ENCODE peak calls at places on chromosomes 3 and 15, in four cellular contexts. S, W, Y and Q are unnamed samples.

GRCh38 chr3:111862415-111862814 is 3.4 kb downstream of the PHLDB2 start:
- DNase-seq in S (no peak), W (no peak), Y (no peak), Q (no peak)

GRCh38 chr3:188573286-188573928 is 419.4 kb downstream of the LPP start:
- DNase-seq in S (no peak), W (no peak), Y (no peak), Q (no peak)

GRCh38 chr15:36831915-36832310 is 252.5 kb downstream of the CDIN1 start:
- DNase-seq in Y (no peak), W (no peak), S (no peak), Q (no peak)

GRCh38 chr3:196431193-196432136 is 762 bp downstream of the UBXN7 start:
- DNase-seq in Y (no peak), W (peak; percentile 67), S (peak; percentile 41), Q (peak; percentile 23)

GRCh38 chr3:187717572-187717971 is 15.2 kb upstream of the RTP2 start:
- DNase-seq in S (no peak), Y (no peak), W (no peak), Q (no peak)

GRCh38 chr3:54962200-54962599 is 34.3 kb upstream of the LRTM1 start:
- DNase-seq in W (no peak), Y (no peak), S (no peak), Q (no peak)

GRCh38 chr3:99857278-99857677 is 39.6 kb downstream of the CMSS1 start:
- DNase-seq in S (peak; percentile 81), Y (no peak), W (no peak), Q (no peak)

GRCh38 chr15:48052871-48053383 is 67.9 kb upstream of the SLC24A5 start:
- DNase-seq in W (no peak), S (no peak), Y (no peak), Q (no peak)

GRCh38 chr15:61641645-61642044 is 412.5 kb upstream of the RORA start:
- DNase-seq in S (no peak), Y (no peak), W (no peak), Q (no peak)

GRCh38 chr3:16419640-16420039 is 93.9 kb downstream of the RFTN1 start:
- DNase-seq in S (no peak), Y (no peak), W (no peak), Q (no peak)

GRCh38 chr3:63995056-63995576 is 28.2 kb downstream of the PSMD6 start:
- DNase-seq in W (no peak), S (no peak), Y (no peak), Q (no peak)

GRCh38 chr15:45429974-45430792 is 51.8 kb upstream of the GATM start:
- DNase-seq in Y (no peak), S (peak; percentile 22), W (peak; percentile 70), Q (peak; percentile 77)

GRCh38 chr3:159635047-159635641 is 353.5 kb upstream of the IL12A start:
- DNase-seq in W (no peak), Y (no peak), S (no peak), Q (no peak)

GRCh38 chr15:61220125-61220524 is 9.0 kb downstream of the RORA start:
- DNase-seq in Y (no peak), W (no peak), S (no peak), Q (no peak)

GRCh38 chr15:43915820-43916660 is 89.2 kb downstream of the WDR76 start:
- DNase-seq in W (no peak), Y (no peak), S (no peak), Q (no peak)

GRCh38 chr15:42919794-42920280 is 741 bp downstream of the TTBK2 start:
- DNase-seq in W (no peak), Y (no peak), S (peak; percentile 29), Q (no peak)

GRCh38 chr3:30986551-30986950 is 92.1 kb upstream of the GADL1 start:
- DNase-seq in S (no peak), W (no peak), Y (no peak), Q (no peak)

GRCh38 chr3:50336452-50337174 is 4.0 kb downstream of the RASSF1 start:
- DNase-seq in W (no peak), S (no peak), Y (no peak), Q (no peak)
- TF ChIP-seq SP1 in W (no peak), S (no peak), Y (no peak), Q (no peak)

GRCh38 chr3:50294492-50295403 is 2.5 kb upstream of the IFRD2 start:
- DNase-seq in S (no peak), W (no peak), Y (no peak), Q (no peak)

GRCh38 chr3:50297384-50297775 is 1.8 kb downstream of the HYAL3 start:
- DNase-seq in Y (no peak), S (no peak), W (no peak), Q (no peak)

GRCh38 chr3:50295553-50296166 is 3.4 kb upstream of the IFRD2 start:
- DNase-seq in S (no peak), W (no peak), Y (no peak), Q (no peak)

GRCh38 chr3:50297896-50298725 is 1.1 kb downstream of the HYAL3 start:
- DNase-seq in W (peak; percentile 36), S (no peak), Y (no peak), Q (no peak)

DNA sequence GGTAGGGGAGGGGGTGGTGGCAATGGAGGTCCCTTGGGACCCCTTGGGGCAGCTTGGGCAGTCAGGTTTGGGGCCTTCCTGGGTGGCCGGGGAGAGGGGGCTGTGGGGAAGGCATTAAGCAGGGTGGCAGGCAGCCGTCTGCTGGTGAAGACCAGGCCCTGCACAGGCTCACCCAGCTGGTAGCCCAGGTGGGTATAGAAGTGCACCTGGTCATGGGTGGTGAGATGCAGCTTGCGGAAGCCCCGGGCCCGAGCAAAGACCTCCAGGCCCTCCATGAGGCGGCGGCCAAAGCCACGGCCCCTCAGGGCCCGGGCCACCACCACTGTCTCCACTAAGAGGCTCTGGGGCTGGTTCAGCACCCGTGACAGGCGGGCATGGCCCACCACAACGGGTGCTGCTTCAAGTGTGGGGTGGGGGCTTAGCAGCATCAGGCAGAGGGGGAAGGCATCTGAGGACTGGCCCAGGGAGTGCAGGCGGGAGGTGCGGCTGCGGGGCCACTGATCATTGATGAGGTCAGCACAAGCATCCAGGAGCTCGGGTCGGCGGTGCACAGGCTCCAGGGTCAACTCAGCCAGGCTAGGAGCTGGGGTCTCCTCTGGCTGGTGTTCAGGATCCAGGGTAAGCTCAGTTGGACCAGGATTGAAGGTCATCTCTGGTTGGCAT is 2.4 kb downstream of the HYAL3 start:
- DNase-seq in Y (no peak), W (no peak), S (no peak), Q (no peak)
- TF ChIP-seq BHLHE40 in Y (no peak), W (no peak), S (no peak), Q (no peak)

GRCh38 chr15:38144921-38145320 is 107.7 kb upstream of the SPRED1 start:
- DNase-seq in S (no peak), Y (no peak), W (no peak), Q (no peak)

GRCh38 chr15:38148476-38148875 is 104.2 kb upstream of the SPRED1 start:
- DNase-seq in W (no peak), S (no peak), Y (no peak), Q (no peak)

GRCh38 chr15:38147246-38147645 is 105.4 kb upstream of the SPRED1 start:
- DNase-seq in Y (no peak), S (no peak), W (no peak), Q (no peak)

GRCh38 chr15:38149315-38149714 is 103.3 kb upstream of the SPRED1 start:
- DNase-seq in W (no peak), S (no peak), Y (peak; percentile 11), Q (no peak)

GRCh38 chr15:38145671-38146111 is 106.9 kb upstream of the SPRED1 start:
- DNase-seq in W (no peak), S (no peak), Y (no peak), Q (no peak)
- TF ChIP-seq TARDBP in W (no peak), S (no peak), Y (no peak), Q (no peak)

DNA sequence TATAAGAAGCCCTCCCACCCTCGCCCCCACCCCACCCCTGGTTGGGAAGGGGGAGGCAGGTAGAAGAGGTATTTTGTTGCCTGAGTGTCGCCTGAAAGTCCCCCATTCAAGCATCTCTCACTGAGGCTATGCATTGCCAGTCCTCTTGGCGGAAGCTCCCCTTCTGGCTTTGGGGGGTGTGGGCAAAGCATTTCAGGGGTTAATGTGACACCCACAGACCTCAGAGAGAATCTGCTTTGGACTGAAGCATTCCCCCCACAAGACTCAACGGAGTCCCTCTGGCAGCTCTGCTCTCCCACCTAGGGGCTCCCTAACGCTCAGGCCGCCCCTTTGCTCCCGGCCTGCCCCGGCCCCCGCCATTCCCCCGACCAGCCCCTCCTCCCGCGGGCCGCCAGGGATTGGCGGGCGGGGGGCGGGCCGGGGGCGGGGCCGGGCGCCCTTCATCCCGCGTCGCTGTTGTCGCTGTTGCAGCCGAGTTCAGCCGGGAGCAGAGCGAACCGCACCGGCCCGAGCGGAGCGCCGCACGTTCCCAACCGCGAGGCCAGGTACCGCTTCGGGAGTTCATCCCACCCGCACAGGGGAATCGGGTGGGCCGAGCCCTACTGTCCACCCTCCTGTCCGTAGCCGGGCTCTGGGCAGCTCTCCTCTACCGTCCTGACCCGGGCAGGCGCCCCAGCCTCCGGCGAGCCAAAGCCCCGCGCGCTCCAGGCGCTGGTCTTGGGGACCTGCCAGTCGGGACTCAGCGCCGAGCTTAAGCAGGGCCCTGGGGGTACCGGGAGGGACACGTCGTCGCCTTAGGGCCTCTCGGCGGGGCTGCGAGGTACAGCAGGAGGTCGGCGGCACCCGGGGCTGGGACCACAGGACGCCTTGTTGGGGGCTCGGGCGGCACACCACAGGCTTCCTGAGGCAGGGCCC is at the start of gene SLC38A3:
- DNase-seq in S (no peak), Y (no peak), W (peak; percentile 60), Q (peak; percentile 84)
- TF ChIP-seq SP1 in S (no peak), Y (no peak), W (no peak), Q (no peak)

GRCh38 chr3:184632551-184632950 is 71.0 kb downstream of the EPHB3 start:
- DNase-seq in S (no peak), W (no peak), Y (no peak), Q (no peak)
- TF ChIP-seq BHLHE40 in S (no peak), W (no peak), Y (no peak), Q (no peak)

DNA sequence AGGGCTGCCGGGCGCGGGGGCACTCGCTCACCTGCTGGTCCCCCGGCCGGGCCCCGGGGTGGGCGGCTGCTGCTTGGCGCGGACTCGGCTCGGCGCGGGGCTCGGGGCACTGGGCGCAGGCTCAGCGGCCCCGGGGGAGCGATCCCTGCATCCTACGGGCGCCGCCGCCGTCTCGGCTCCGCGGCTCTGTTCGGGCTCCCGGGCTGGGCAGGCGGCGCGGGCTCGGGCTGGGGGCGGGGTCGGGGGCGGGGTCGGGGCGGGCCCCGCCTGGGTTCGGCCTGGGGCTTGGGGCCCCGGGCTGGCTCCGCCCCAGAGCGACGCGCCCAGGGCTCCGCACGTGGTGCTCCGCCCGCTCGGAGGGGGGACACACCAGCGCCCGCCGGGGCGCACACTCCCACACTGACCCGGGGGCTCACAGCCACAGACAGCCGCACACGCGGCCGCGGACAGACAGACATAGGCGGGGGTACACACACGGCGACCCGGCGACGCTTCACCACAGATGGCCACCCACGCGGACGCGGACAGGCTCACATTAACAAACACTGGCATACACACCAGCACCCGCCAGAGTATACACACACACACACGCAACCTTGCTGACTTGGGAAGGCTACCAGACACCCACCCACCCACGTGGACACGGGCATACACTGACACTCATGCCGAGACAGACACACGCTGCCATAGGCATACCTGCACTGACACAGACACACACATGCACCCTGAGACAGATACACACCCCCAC is at the start of gene SCN5A:
- DNase-seq in W (peak; percentile 95), Y (no peak), S (no peak), Q (peak; percentile 90)
- TF ChIP-seq TARDBP in W (no peak), Y (no peak), S (no peak), Q (no peak)